ENCODE peak calls at places on chromosomes 11 and 22, in ten cellular contexts. One of them, this sample, is unnamed.

GRCh38 chr11:89436071-89436470 is 55.1 kb downstream of the NOX4 start:
- DNase-seq in AG09309: peak
- DNase-seq in NCI-H2081 treated with DMSO at 0.1 percent for 48 hours: no peak
- DNase-seq in endothelial cell: no peak
- DNase-seq in T-helper 1 cell: no peak
- DNase-seq in iPS-NIHi11: peak
- DNase-seq in stimulated activated CD4-positive, alpha-beta T cell treated with anti-CD3 and anti-CD28 coated beads, Interleukin-1b, Interleukin-23, amount 100 ng/mL, for 1 hour: no peak
- DNase-seq in cardiac muscle cell: peak
- DNase-seq in ELF-1: peak
- DNase-seq in cardiac fibroblast: peak
- DNase-seq in this sample: no peak

GRCh38 chr11:45993438-45994064 is 71.1 kb downstream of the LARGE2 start:
- DNase-seq in cardiac muscle cell: peak
- DNase-seq in ELF-1: peak
- DNase-seq in NCI-H2081 treated with DMSO at 0.1 percent for 48 hours: no peak
- DNase-seq in T-helper 1 cell: no peak
- DNase-seq in cardiac fibroblast: peak
- DNase-seq in stimulated activated CD4-positive, alpha-beta T cell treated with anti-CD3 and anti-CD28 coated beads, Interleukin-1b, Interleukin-23, amount 100 ng/mL, for 1 hour: no peak
- DNase-seq in iPS-NIHi11: no peak
- DNase-seq in endothelial cell: no peak
- DNase-seq in AG09309: no peak
- DNase-seq in this sample: no peak

GRCh38 chr11:62577046-62577708 is 3.5 kb upstream of the EEF1G start:
- DNase-seq in T-helper 1 cell: no peak
- DNase-seq in AG09309: no peak
- DNase-seq in ELF-1: no peak
- DNase-seq in cardiac fibroblast: peak
- DNase-seq in NCI-H2081 treated with DMSO at 0.1 percent for 48 hours: no peak
- DNase-seq in cardiac muscle cell: peak
- DNase-seq in stimulated activated CD4-positive, alpha-beta T cell treated with anti-CD3 and anti-CD28 coated beads, Interleukin-1b, Interleukin-23, amount 100 ng/mL, for 1 hour: no peak
- DNase-seq in iPS-NIHi11: no peak
- DNase-seq in endothelial cell: peak
- DNase-seq in this sample: no peak

GRCh38 chr11:120029321-120029720 is 108.6 kb downstream of the TRIM29 start:
- DNase-seq in AG09309: no peak
- DNase-seq in ELF-1: no peak
- DNase-seq in iPS-NIHi11: no peak
- DNase-seq in T-helper 1 cell: no peak
- DNase-seq in NCI-H2081 treated with DMSO at 0.1 percent for 48 hours: no peak
- DNase-seq in endothelial cell: no peak
- DNase-seq in cardiac fibroblast: no peak
- DNase-seq in cardiac muscle cell: no peak
- DNase-seq in stimulated activated CD4-positive, alpha-beta T cell treated with anti-CD3 and anti-CD28 coated beads, Interleukin-1b, Interleukin-23, amount 100 ng/mL, for 1 hour: no peak
- DNase-seq in this sample: no peak

GRCh38 chr11:76649964-76650363 is 20.6 kb downstream of the LRRC32 start:
- DNase-seq in AG09309: no peak
- DNase-seq in cardiac muscle cell: no peak
- DNase-seq in iPS-NIHi11: no peak
- DNase-seq in cardiac fibroblast: no peak
- DNase-seq in T-helper 1 cell: no peak
- DNase-seq in NCI-H2081 treated with DMSO at 0.1 percent for 48 hours: no peak
- DNase-seq in stimulated activated CD4-positive, alpha-beta T cell treated with anti-CD3 and anti-CD28 coated beads, Interleukin-1b, Interleukin-23, amount 100 ng/mL, for 1 hour: no peak
- DNase-seq in ELF-1: no peak
- DNase-seq in endothelial cell: no peak
- DNase-seq in this sample: no peak

GRCh38 chr11:97607301-97608000 is 1217.6 kb downstream of the JRKL start:
- DNase-seq in T-helper 1 cell: no peak
- DNase-seq in iPS-NIHi11: no peak
- DNase-seq in stimulated activated CD4-positive, alpha-beta T cell treated with anti-CD3 and anti-CD28 coated beads, Interleukin-1b, Interleukin-23, amount 100 ng/mL, for 1 hour: no peak
- DNase-seq in endothelial cell: no peak
- DNase-seq in cardiac muscle cell: peak
- DNase-seq in NCI-H2081 treated with DMSO at 0.1 percent for 48 hours: no peak
- DNase-seq in AG09309: no peak
- DNase-seq in ELF-1: no peak
- DNase-seq in cardiac fibroblast: peak
- DNase-seq in this sample: no peak

GRCh38 chr11:11563193-11563592 is 58.6 kb downstream of the GALNT18 start:
- DNase-seq in stimulated activated CD4-positive, alpha-beta T cell treated with anti-CD3 and anti-CD28 coated beads, Interleukin-1b, Interleukin-23, amount 100 ng/mL, for 1 hour: no peak
- DNase-seq in endothelial cell: no peak
- DNase-seq in iPS-NIHi11: no peak
- DNase-seq in NCI-H2081 treated with DMSO at 0.1 percent for 48 hours: no peak
- DNase-seq in ELF-1: no peak
- DNase-seq in cardiac muscle cell: no peak
- DNase-seq in cardiac fibroblast: no peak
- DNase-seq in T-helper 1 cell: no peak
- DNase-seq in AG09309: no peak
- DNase-seq in this sample: no peak

GRCh38 chr22:19998232-19998951 is 18.2 kb downstream of the ARVCF start:
- DNase-seq in NCI-H2081 treated with DMSO at 0.1 percent for 48 hours: no peak
- DNase-seq in endothelial cell: no peak
- DNase-seq in T-helper 1 cell: no peak
- DNase-seq in ELF-1: no peak
- DNase-seq in iPS-NIHi11: no peak
- DNase-seq in stimulated activated CD4-positive, alpha-beta T cell treated with anti-CD3 and anti-CD28 coated beads, Interleukin-1b, Interleukin-23, amount 100 ng/mL, for 1 hour: no peak
- DNase-seq in cardiac fibroblast: no peak
- DNase-seq in AG09309: no peak
- DNase-seq in cardiac muscle cell: no peak
- DNase-seq in this sample: no peak

GRCh38 chr11:3747704-3748103 is 49.6 kb downstream of the NUP98 start:
- DNase-seq in cardiac fibroblast: peak
- DNase-seq in cardiac muscle cell: peak
- DNase-seq in NCI-H2081 treated with DMSO at 0.1 percent for 48 hours: no peak
- DNase-seq in AG09309: peak
- DNase-seq in iPS-NIHi11: no peak
- DNase-seq in endothelial cell: no peak
- DNase-seq in ELF-1: no peak
- DNase-seq in stimulated activated CD4-positive, alpha-beta T cell treated with anti-CD3 and anti-CD28 coated beads, Interleukin-1b, Interleukin-23, amount 100 ng/mL, for 1 hour: no peak
- DNase-seq in T-helper 1 cell: no peak
- DNase-seq in this sample: no peak

GRCh38 chr11:108206969-108207682 is 15.3 kb downstream of the NPAT start:
- DNase-seq in cardiac muscle cell: no peak
- DNase-seq in T-helper 1 cell: no peak
- DNase-seq in stimulated activated CD4-positive, alpha-beta T cell treated with anti-CD3 and anti-CD28 coated beads, Interleukin-1b, Interleukin-23, amount 100 ng/mL, for 1 hour: no peak
- DNase-seq in AG09309: no peak
- DNase-seq in endothelial cell: no peak
- DNase-seq in cardiac fibroblast: no peak
- DNase-seq in NCI-H2081 treated with DMSO at 0.1 percent for 48 hours: no peak
- DNase-seq in ELF-1: no peak
- DNase-seq in iPS-NIHi11: no peak
- DNase-seq in this sample: no peak

GRCh38 chr22:32539631-32540449 is 65.2 kb downstream of the FBXO7 start:
- DNase-seq in T-helper 1 cell: no peak
- DNase-seq in iPS-NIHi11: no peak
- DNase-seq in NCI-H2081 treated with DMSO at 0.1 percent for 48 hours: no peak
- DNase-seq in AG09309: no peak
- DNase-seq in ELF-1: peak
- DNase-seq in endothelial cell: no peak
- DNase-seq in stimulated activated CD4-positive, alpha-beta T cell treated with anti-CD3 and anti-CD28 coated beads, Interleukin-1b, Interleukin-23, amount 100 ng/mL, for 1 hour: no peak
- DNase-seq in cardiac muscle cell: no peak
- DNase-seq in cardiac fibroblast: no peak
- DNase-seq in this sample: no peak

GRCh38 chr22:46484156-46484860 is 53.1 kb downstream of the CELSR1 start:
- DNase-seq in endothelial cell: no peak
- DNase-seq in cardiac fibroblast: no peak
- DNase-seq in ELF-1: no peak
- DNase-seq in NCI-H2081 treated with DMSO at 0.1 percent for 48 hours: no peak
- DNase-seq in T-helper 1 cell: no peak
- DNase-seq in stimulated activated CD4-positive, alpha-beta T cell treated with anti-CD3 and anti-CD28 coated beads, Interleukin-1b, Interleukin-23, amount 100 ng/mL, for 1 hour: no peak
- DNase-seq in cardiac muscle cell: no peak
- DNase-seq in AG09309: no peak
- DNase-seq in iPS-NIHi11: no peak
- DNase-seq in this sample: no peak

GRCh38 chr11:64533501-64533900 is 57.5 kb upstream of the SLC22A12 start:
- DNase-seq in cardiac fibroblast: no peak
- DNase-seq in stimulated activated CD4-positive, alpha-beta T cell treated with anti-CD3 and anti-CD28 coated beads, Interleukin-1b, Interleukin-23, amount 100 ng/mL, for 1 hour: no peak
- DNase-seq in NCI-H2081 treated with DMSO at 0.1 percent for 48 hours: no peak
- DNase-seq in cardiac muscle cell: no peak
- DNase-seq in ELF-1: no peak
- DNase-seq in iPS-NIHi11: no peak
- DNase-seq in AG09309: no peak
- DNase-seq in T-helper 1 cell: no peak
- DNase-seq in endothelial cell: no peak
- DNase-seq in this sample: no peak

GRCh38 chr11:113470233-113470632 is 5.0 kb downstream of the DRD2 start:
- DNase-seq in T-helper 1 cell: no peak
- DNase-seq in AG09309: no peak
- DNase-seq in cardiac fibroblast: no peak
- DNase-seq in cardiac muscle cell: no peak
- DNase-seq in endothelial cell: no peak
- DNase-seq in ELF-1: peak
- DNase-seq in stimulated activated CD4-positive, alpha-beta T cell treated with anti-CD3 and anti-CD28 coated beads, Interleukin-1b, Interleukin-23, amount 100 ng/mL, for 1 hour: no peak
- DNase-seq in NCI-H2081 treated with DMSO at 0.1 percent for 48 hours: no peak
- DNase-seq in iPS-NIHi11: peak
- DNase-seq in this sample: no peak

GRCh38 chr22:43424201-43424600 is 12.4 kb downstream of the MPPED1 start:
- DNase-seq in cardiac muscle cell: no peak
- DNase-seq in ELF-1: no peak
- DNase-seq in stimulated activated CD4-positive, alpha-beta T cell treated with anti-CD3 and anti-CD28 coated beads, Interleukin-1b, Interleukin-23, amount 100 ng/mL, for 1 hour: no peak
- DNase-seq in endothelial cell: no peak
- DNase-seq in iPS-NIHi11: no peak
- DNase-seq in NCI-H2081 treated with DMSO at 0.1 percent for 48 hours: no peak
- DNase-seq in cardiac fibroblast: no peak
- DNase-seq in AG09309: no peak
- DNase-seq in T-helper 1 cell: no peak
- DNase-seq in this sample: no peak

GRCh38 chr22:40512426-40513136 is 123.9 kb downstream of the MRTFA start:
- DNase-seq in stimulated activated CD4-positive, alpha-beta T cell treated with anti-CD3 and anti-CD28 coated beads, Interleukin-1b, Interleukin-23, amount 100 ng/mL, for 1 hour: no peak
- DNase-seq in endothelial cell: no peak
- DNase-seq in NCI-H2081 treated with DMSO at 0.1 percent for 48 hours: no peak
- DNase-seq in ELF-1: no peak
- DNase-seq in AG09309: peak
- DNase-seq in cardiac muscle cell: peak
- DNase-seq in iPS-NIHi11: no peak
- DNase-seq in T-helper 1 cell: no peak
- DNase-seq in cardiac fibroblast: peak
- DNase-seq in this sample: no peak

GRCh38 chr22:26017932-26018331 is 151.3 kb upstream of the SEZ6L start:
- DNase-seq in NCI-H2081 treated with DMSO at 0.1 percent for 48 hours: no peak
- DNase-seq in cardiac fibroblast: no peak
- DNase-seq in cardiac muscle cell: no peak
- DNase-seq in endothelial cell: no peak
- DNase-seq in ELF-1: no peak
- DNase-seq in AG09309: no peak
- DNase-seq in iPS-NIHi11: no peak
- DNase-seq in stimulated activated CD4-positive, alpha-beta T cell treated with anti-CD3 and anti-CD28 coated beads, Interleukin-1b, Interleukin-23, amount 100 ng/mL, for 1 hour: no peak
- DNase-seq in T-helper 1 cell: no peak
- DNase-seq in this sample: no peak

GRCh38 chr11:8593935-8594909 is at the start of gene STK33:
- DNase-seq in iPS-NIHi11: peak
- DNase-seq in endothelial cell: peak
- DNase-seq in stimulated activated CD4-positive, alpha-beta T cell treated with anti-CD3 and anti-CD28 coated beads, Interleukin-1b, Interleukin-23, amount 100 ng/mL, for 1 hour: no peak
- DNase-seq in ELF-1: peak
- DNase-seq in cardiac muscle cell: peak
- DNase-seq in NCI-H2081 treated with DMSO at 0.1 percent for 48 hours: no peak
- DNase-seq in cardiac fibroblast: no peak
- DNase-seq in T-helper 1 cell: no peak
- DNase-seq in AG09309: no peak
- DNase-seq in this sample: peak

GRCh38 chr22:28955817-28956216 is 72.4 kb downstream of the ZNRF3 start:
- DNase-seq in stimulated activated CD4-positive, alpha-beta T cell treated with anti-CD3 and anti-CD28 coated beads, Interleukin-1b, Interleukin-23, amount 100 ng/mL, for 1 hour: peak
- DNase-seq in endothelial cell: no peak
- DNase-seq in NCI-H2081 treated with DMSO at 0.1 percent for 48 hours: no peak
- DNase-seq in cardiac muscle cell: no peak
- DNase-seq in iPS-NIHi11: no peak
- DNase-seq in AG09309: no peak
- DNase-seq in ELF-1: no peak
- DNase-seq in T-helper 1 cell: peak
- DNase-seq in cardiac fibroblast: no peak
- DNase-seq in this sample: peak

GRCh38 chr11:123145220-123145619 is 49.8 kb downstream of the CLMP start:
- DNase-seq in T-helper 1 cell: no peak
- DNase-seq in ELF-1: no peak
- DNase-seq in iPS-NIHi11: peak
- DNase-seq in cardiac fibroblast: peak
- DNase-seq in NCI-H2081 treated with DMSO at 0.1 percent for 48 hours: no peak
- DNase-seq in AG09309: no peak
- DNase-seq in cardiac muscle cell: peak
- DNase-seq in endothelial cell: no peak
- DNase-seq in stimulated activated CD4-positive, alpha-beta T cell treated with anti-CD3 and anti-CD28 coated beads, Interleukin-1b, Interleukin-23, amount 100 ng/mL, for 1 hour: no peak
- DNase-seq in this sample: no peak

GRCh38 chr11:76626921-76627391 is 43.6 kb downstream of the LRRC32 start:
- DNase-seq in stimulated activated CD4-positive, alpha-beta T cell treated with anti-CD3 and anti-CD28 coated beads, Interleukin-1b, Interleukin-23, amount 100 ng/mL, for 1 hour: no peak
- DNase-seq in endothelial cell: peak
- DNase-seq in NCI-H2081 treated with DMSO at 0.1 percent for 48 hours: no peak
- DNase-seq in cardiac muscle cell: peak
- DNase-seq in cardiac fibroblast: peak
- DNase-seq in AG09309: peak
- DNase-seq in iPS-NIHi11: no peak
- DNase-seq in ELF-1: no peak
- DNase-seq in T-helper 1 cell: no peak
- DNase-seq in this sample: no peak

GRCh38 chr22:17570851-17571631 is 7.7 kb downstream of the SLC25A18 start:
- DNase-seq in iPS-NIHi11: no peak
- DNase-seq in NCI-H2081 treated with DMSO at 0.1 percent for 48 hours: no peak
- DNase-seq in T-helper 1 cell: no peak
- DNase-seq in stimulated activated CD4-positive, alpha-beta T cell treated with anti-CD3 and anti-CD28 coated beads, Interleukin-1b, Interleukin-23, amount 100 ng/mL, for 1 hour: no peak
- DNase-seq in endothelial cell: no peak
- DNase-seq in cardiac fibroblast: peak
- DNase-seq in cardiac muscle cell: peak
- DNase-seq in ELF-1: peak
- DNase-seq in AG09309: no peak
- DNase-seq in this sample: peak

GRCh38 chr22:33917744-33918406 is 2.4 kb downstream of the LARGE1 start:
- DNase-seq in stimulated activated CD4-positive, alpha-beta T cell treated with anti-CD3 and anti-CD28 coated beads, Interleukin-1b, Interleukin-23, amount 100 ng/mL, for 1 hour: no peak
- DNase-seq in NCI-H2081 treated with DMSO at 0.1 percent for 48 hours: no peak
- DNase-seq in AG09309: no peak
- DNase-seq in cardiac muscle cell: no peak
- DNase-seq in endothelial cell: no peak
- DNase-seq in cardiac fibroblast: peak
- DNase-seq in iPS-NIHi11: no peak
- DNase-seq in ELF-1: peak
- DNase-seq in T-helper 1 cell: no peak
- DNase-seq in this sample: no peak

GRCh38 chr11:3155216-3155615 is 9.9 kb downstream of the OSBPL5 start:
- DNase-seq in cardiac fibroblast: no peak
- DNase-seq in stimulated activated CD4-positive, alpha-beta T cell treated with anti-CD3 and anti-CD28 coated beads, Interleukin-1b, Interleukin-23, amount 100 ng/mL, for 1 hour: no peak
- DNase-seq in AG09309: no peak
- DNase-seq in ELF-1: no peak
- DNase-seq in T-helper 1 cell: no peak
- DNase-seq in iPS-NIHi11: no peak
- DNase-seq in NCI-H2081 treated with DMSO at 0.1 percent for 48 hours: no peak
- DNase-seq in cardiac muscle cell: no peak
- DNase-seq in endothelial cell: no peak
- DNase-seq in this sample: no peak

GRCh38 chr11:14309425-14310192 is 49.4 kb downstream of the RRAS2 start:
- DNase-seq in AG09309: no peak
- DNase-seq in cardiac fibroblast: no peak
- DNase-seq in iPS-NIHi11: no peak
- DNase-seq in ELF-1: no peak
- DNase-seq in endothelial cell: no peak
- DNase-seq in NCI-H2081 treated with DMSO at 0.1 percent for 48 hours: no peak
- DNase-seq in T-helper 1 cell: no peak
- DNase-seq in cardiac muscle cell: no peak
- DNase-seq in stimulated activated CD4-positive, alpha-beta T cell treated with anti-CD3 and anti-CD28 coated beads, Interleukin-1b, Interleukin-23, amount 100 ng/mL, for 1 hour: no peak
- DNase-seq in this sample: no peak

GRCh38 chr22:27633296-27633871 is 168.2 kb downstream of the MN1 start:
- DNase-seq in AG09309: no peak
- DNase-seq in cardiac fibroblast: no peak
- DNase-seq in cardiac muscle cell: no peak
- DNase-seq in endothelial cell: no peak
- DNase-seq in stimulated activated CD4-positive, alpha-beta T cell treated with anti-CD3 and anti-CD28 coated beads, Interleukin-1b, Interleukin-23, amount 100 ng/mL, for 1 hour: no peak
- DNase-seq in T-helper 1 cell: no peak
- DNase-seq in NCI-H2081 treated with DMSO at 0.1 percent for 48 hours: no peak
- DNase-seq in iPS-NIHi11: no peak
- DNase-seq in ELF-1: no peak
- DNase-seq in this sample: no peak

GRCh38 chr11:8105666-8106065 is 24.7 kb downstream of the TUB start:
- DNase-seq in T-helper 1 cell: no peak
- DNase-seq in cardiac muscle cell: peak
- DNase-seq in endothelial cell: no peak
- DNase-seq in iPS-NIHi11: no peak
- DNase-seq in ELF-1: no peak
- DNase-seq in stimulated activated CD4-positive, alpha-beta T cell treated with anti-CD3 and anti-CD28 coated beads, Interleukin-1b, Interleukin-23, amount 100 ng/mL, for 1 hour: no peak
- DNase-seq in NCI-H2081 treated with DMSO at 0.1 percent for 48 hours: no peak
- DNase-seq in AG09309: no peak
- DNase-seq in cardiac fibroblast: no peak
- DNase-seq in this sample: no peak

GRCh38 chr11:45724145-45724544 is 58.7 kb upstream of the CHST1 start:
- DNase-seq in T-helper 1 cell: no peak
- DNase-seq in iPS-NIHi11: peak
- DNase-seq in NCI-H2081 treated with DMSO at 0.1 percent for 48 hours: no peak
- DNase-seq in endothelial cell: no peak
- DNase-seq in ELF-1: no peak
- DNase-seq in cardiac muscle cell: no peak
- DNase-seq in AG09309: no peak
- DNase-seq in stimulated activated CD4-positive, alpha-beta T cell treated with anti-CD3 and anti-CD28 coated beads, Interleukin-1b, Interleukin-23, amount 100 ng/mL, for 1 hour: no peak
- DNase-seq in cardiac fibroblast: no peak
- DNase-seq in this sample: no peak